ENCODE peak calls at places on chromosome 11, in five cellular contexts. B is aorta; X is CD8-positive, alpha-beta memory T cell; K is C1 segment of cervical spinal cord; A is endothelial cell. E is an unnamed sample.
A peak's percentile ranks its signal among the peaks of the same experiment; 100 is the strongest.

GRCh38 chr11:47158242-47158641 is 18.4 kb downstream of the ARFGAP2 start:
- DNase-seq in K (no peak), X (no peak), B (no peak), A (no peak), E (no peak)

GRCh38 chr11:46353706-46354105 is 6.4 kb downstream of the DGKZ start:
- DNase-seq in K (no peak), B (no peak), X (no peak), A (no peak), E (no peak)

GRCh38 chr11:12963789-12964536 is 45.2 kb upstream of the RASSF10 start:
- DNase-seq in K (peak; percentile 5), A (peak; percentile 87), X (peak; percentile 28), B (peak; percentile 63), E (no peak)

GRCh38 chr11:86484164-86484794 is 109.6 kb downstream of the CCDC81 start:
- DNase-seq in K (no peak), X (no peak), B (peak; percentile 82), A (no peak), E (no peak)

GRCh38 chr11:28981331-28981865 is 873.2 kb downstream of the METTL15 start:
- DNase-seq in K (no peak), B (no peak), X (no peak), A (no peak), E (no peak)

GRCh38 chr11:3165152-3165705 is at the start of gene OSBPL5:
- DNase-seq in A (peak; percentile 60), K (peak; percentile 70), B (peak; percentile 87), X (peak; percentile 47), E (no peak)

GRCh38 chr11:75815345-75815983 is 454 bp downstream of the UVRAG start:
- DNase-seq in A (peak; percentile 56), X (peak; percentile 54), B (peak; percentile 69), K (no peak), E (no peak)

GRCh38 chr11:126341760-126342161 is 13.7 kb upstream of the ST3GAL4 start:
- DNase-seq in B (no peak), K (no peak), X (no peak), A (no peak), E (no peak)

GRCh38 chr11:58905716-58906547 is 33.4 kb upstream of the GLYATL1 start:
- DNase-seq in A (peak; percentile 68), K (peak; percentile 84), X (no peak), B (peak; percentile 55), E (peak; percentile 90)

GRCh38 chr11:106047636-106048035 is 25.6 kb upstream of the MSANTD4 start:
- DNase-seq in K (no peak), X (no peak), A (no peak), B (no peak), E (no peak)

GRCh38 chr11:126695293-126695692 is 305.3 kb downstream of the KIRREL3 start:
- DNase-seq in A (no peak), B (no peak), K (no peak), X (no peak), E (no peak)

GRCh38 chr11:12817681-12818332 is 143.6 kb downstream of the TEAD1 start:
- DNase-seq in B (no peak), K (no peak), A (no peak), X (no peak), E (no peak)

GRCh38 chr11:8097062-8097814 is 16.2 kb downstream of the TUB start:
- DNase-seq in X (no peak), K (no peak), A (no peak), B (no peak), E (no peak)

GRCh38 chr11:4851033-4851432 is 2.0 kb upstream of the OR51S1 start:
- DNase-seq in B (no peak), A (peak; percentile 8), X (no peak), K (no peak), E (no peak)

GRCh38 chr11:81569999-81570398 is 1163.7 kb downstream of the FAM181B start:
- DNase-seq in A (no peak), K (no peak), X (no peak), B (no peak), E (no peak)

GRCh38 chr11:60334005-60334620 is 7.1 kb downstream of the MS4A6E start:
- DNase-seq in X (peak; percentile 17), K (no peak), B (peak; percentile 65), A (peak; percentile 80), E (peak; percentile 52)

GRCh38 chr11:2987881-2988280 is 4.2 kb downstream of the NAP1L4 start:
- DNase-seq in A (no peak), K (no peak), B (no peak), X (no peak), E (no peak)

GRCh38 chr11:4191031-4191571 is 96.5 kb downstream of the RRM1 start:
- DNase-seq in K (peak; percentile 76), X (no peak), A (no peak), B (peak; percentile 79), E (no peak)

GRCh38 chr11:58318532-58318931 is 40.3 kb downstream of the OR5B17 start:
- DNase-seq in B (no peak), X (no peak), A (no peak), K (no peak), E (no peak)

GRCh38 chr11:128496684-128497056 is 90.7 kb downstream of the ETS1 start:
- DNase-seq in A (no peak), B (no peak), X (no peak), K (no peak), E (no peak)

GRCh38 chr11:72573380-72573949 is 100.8 kb downstream of the PDE2A start:
- DNase-seq in B (peak; percentile 34), X (no peak), K (peak; percentile 14), A (peak; percentile 71), E (no peak)

GRCh38 chr11:79352304-79352703 is 88.5 kb downstream of the TENM4 start:
- DNase-seq in X (no peak), B (no peak), K (no peak), A (no peak), E (no peak)

GRCh38 chr11:62644220-62644619 is 2.2 kb downstream of the GANAB start:
- DNase-seq in K (no peak), B (no peak), A (no peak), X (no peak), E (no peak)

GRCh38 chr11:12249590-12250260 is 127.6 kb upstream of the PARVA start:
- DNase-seq in K (no peak), B (no peak), X (no peak), A (no peak), E (no peak)

GRCh38 chr11:96054870-96055705 is 131.2 kb upstream of the MTMR2 start:
- DNase-seq in B (no peak), K (no peak), X (peak; percentile 15), A (no peak), E (peak; percentile 17)

GRCh38 chr11:68999093-68999747 is 13.8 kb downstream of the MRGPRF start:
- DNase-seq in X (no peak), K (no peak), B (peak; percentile 47), A (no peak), E (no peak)

GRCh38 chr11:45543808-45544422 is 121.5 kb downstream of the CHST1 start:
- DNase-seq in X (no peak), A (peak; percentile 66), B (no peak), K (no peak), E (no peak)

GRCh38 chr11:65867284-65868071 is 5.1 kb downstream of the EFEMP2 start:
- DNase-seq in A (no peak), X (no peak), B (no peak), K (no peak), E (no peak)

GRCh38 chr11:3836903-3837302 is 3.9 kb downstream of the RHOG start:
- DNase-seq in X (peak; percentile 54), B (peak; percentile 79), K (peak; percentile 27), A (no peak), E (no peak)

GRCh38 chr11:123438191-123438627 is 8.1 kb downstream of the GRAMD1B start:
- DNase-seq in X (no peak), A (no peak), K (no peak), B (no peak), E (no peak)

GRCh38 chr11:105164226-105164625 is 24.7 kb upstream of the CARD18 start:
- DNase-seq in B (no peak), K (no peak), A (no peak), X (no peak), E (no peak)

GRCh38 chr11:40292636-40293585 is 1166.5 kb downstream of the LRRC4C start:
- DNase-seq in A (no peak), B (no peak), K (peak; percentile 45), X (no peak), E (no peak)

GRCh38 chr11:27735281-27735680 is 35.0 kb upstream of the BDNF start:
- DNase-seq in A (no peak), K (no peak), B (no peak), X (no peak), E (no peak)

GRCh38 chr11:27011560-27012253 is 17.8 kb downstream of the FIBIN start:
- DNase-seq in X (no peak), A (no peak), B (no peak), K (no peak), E (no peak)

GRCh38 chr11:5297671-5298070 is 4.1 kb downstream of the OR51B4 start:
- DNase-seq in X (no peak), B (no peak), K (no peak), A (no peak), E (no peak)

GRCh38 chr11:60985991-60986915 is 14.8 kb downstream of the CD6 start:
- DNase-seq in X (peak; percentile 95), A (no peak), K (peak; percentile 36), B (peak; percentile 66), E (no peak)

GRCh38 chr11:92409347-92409746 is 184.7 kb downstream of the FAT3 start:
- DNase-seq in X (no peak), A (no peak), B (no peak), K (no peak), E (no peak)

GRCh38 chr11:57290288-57290687 is 34.5 kb downstream of the TNKS1BP1 start:
- DNase-seq in K (no peak), B (no peak), X (no peak), A (no peak), E (no peak)